ENCODE peak calls at places on chromosomes 3 and 15, in eight cellular contexts. One of them, this sample, is unnamed.
A peak's percentile ranks its signal among the peaks of the same experiment; 100 is the strongest.

GRCh38 chr15:60026555-60026954 is 22.4 kb downstream of the FOXB1 start:
- DNase-seq in iris pigment epithelial cell: peak; percentile 37
- DNase-seq in cardiac fibroblast: no peak
- DNase-seq in CD4-positive, alpha-beta T cell: no peak
- DNase-seq in AG09319: no peak
- DNase-seq in ovary: peak; percentile 47
- DNase-seq in NCI-H2081: no peak
- DNase-seq in KBM-7: no peak
- DNase-seq in this sample: no peak

GRCh38 chr15:39248204-39248603 is 332.7 kb upstream of the THBS1 start:
- DNase-seq in KBM-7: no peak
- DNase-seq in ovary: no peak
- DNase-seq in iris pigment epithelial cell: peak; percentile 81
- DNase-seq in NCI-H2081: no peak
- DNase-seq in CD4-positive, alpha-beta T cell: no peak
- DNase-seq in AG09319: peak; percentile 63
- DNase-seq in cardiac fibroblast: peak; percentile 96
- DNase-seq in this sample: no peak

GRCh38 chr15:99249270-99249817 is at the start of gene TTC23:
- DNase-seq in KBM-7: no peak
- DNase-seq in NCI-H2081: no peak
- DNase-seq in iris pigment epithelial cell: peak; percentile 92
- DNase-seq in CD4-positive, alpha-beta T cell: no peak
- DNase-seq in cardiac fibroblast: peak; percentile 91
- DNase-seq in AG09319: peak; percentile 56
- DNase-seq in ovary: no peak
- DNase-seq in this sample: peak; percentile 55

GRCh38 chr15:29278436-29279099 is 8.9 kb upstream of the NSMCE3 start:
- DNase-seq in NCI-H2081: no peak
- DNase-seq in CD4-positive, alpha-beta T cell: no peak
- DNase-seq in cardiac fibroblast: peak; percentile 55
- DNase-seq in KBM-7: no peak
- DNase-seq in AG09319: no peak
- DNase-seq in ovary: no peak
- DNase-seq in iris pigment epithelial cell: peak; percentile 60
- DNase-seq in this sample: peak; percentile 21

GRCh38 chr3:61899700-61900462 is 338.5 kb downstream of the PTPRG start:
- DNase-seq in cardiac fibroblast: no peak
- DNase-seq in ovary: no peak
- DNase-seq in KBM-7: no peak
- DNase-seq in NCI-H2081: no peak
- DNase-seq in AG09319: no peak
- DNase-seq in CD4-positive, alpha-beta T cell: no peak
- DNase-seq in iris pigment epithelial cell: no peak
- DNase-seq in this sample: no peak

GRCh38 chr15:75198560-75199346 is 2.9 kb upstream of the C15orf39 start:
- DNase-seq in KBM-7: peak; percentile 85
- DNase-seq in cardiac fibroblast: peak; percentile 35
- DNase-seq in iris pigment epithelial cell: peak; percentile 65
- DNase-seq in CD4-positive, alpha-beta T cell: no peak
- DNase-seq in AG09319: no peak
- DNase-seq in NCI-H2081: no peak
- DNase-seq in ovary: no peak
- DNase-seq in this sample: no peak

GRCh38 chr15:92714071-92714456 is 58.5 kb upstream of the FAM174B start:
- DNase-seq in iris pigment epithelial cell: peak; percentile 19
- DNase-seq in NCI-H2081: no peak
- DNase-seq in AG09319: no peak
- DNase-seq in ovary: no peak
- DNase-seq in CD4-positive, alpha-beta T cell: no peak
- DNase-seq in cardiac fibroblast: peak; percentile 38
- DNase-seq in KBM-7: peak; percentile 27
- DNase-seq in this sample: no peak

GRCh38 chr15:76553102-76553501 is 216.5 kb downstream of the ISL2 start:
- DNase-seq in iris pigment epithelial cell: no peak
- DNase-seq in ovary: no peak
- DNase-seq in CD4-positive, alpha-beta T cell: no peak
- DNase-seq in AG09319: no peak
- DNase-seq in NCI-H2081: no peak
- DNase-seq in cardiac fibroblast: no peak
- DNase-seq in KBM-7: no peak
- DNase-seq in this sample: no peak

GRCh38 chr3:111872948-111873347 is 13.9 kb downstream of the PHLDB2 start:
- DNase-seq in NCI-H2081: no peak
- DNase-seq in iris pigment epithelial cell: no peak
- DNase-seq in KBM-7: no peak
- DNase-seq in AG09319: no peak
- DNase-seq in CD4-positive, alpha-beta T cell: no peak
- DNase-seq in cardiac fibroblast: no peak
- DNase-seq in ovary: no peak
- DNase-seq in this sample: no peak

GRCh38 chr3:182241777-182242556 is 530.2 kb downstream of the SOX2 start:
- DNase-seq in NCI-H2081: no peak
- DNase-seq in ovary: peak; percentile 70
- DNase-seq in CD4-positive, alpha-beta T cell: no peak
- DNase-seq in KBM-7: no peak
- DNase-seq in cardiac fibroblast: peak; percentile 3
- DNase-seq in AG09319: no peak
- DNase-seq in iris pigment epithelial cell: peak; percentile 41
- DNase-seq in this sample: no peak

GRCh38 chr3:22685598-22685997 is 517.5 kb upstream of the UBE2E2 start:
- DNase-seq in CD4-positive, alpha-beta T cell: no peak
- DNase-seq in iris pigment epithelial cell: peak; percentile 17
- DNase-seq in ovary: no peak
- DNase-seq in NCI-H2081: no peak
- DNase-seq in AG09319: no peak
- DNase-seq in KBM-7: no peak
- DNase-seq in cardiac fibroblast: peak; percentile 15
- DNase-seq in this sample: no peak

GRCh38 chr3:38792983-38793382 is 23.0 kb downstream of the SCN10A start:
- DNase-seq in NCI-H2081: no peak
- DNase-seq in ovary: no peak
- DNase-seq in iris pigment epithelial cell: no peak
- DNase-seq in AG09319: no peak
- DNase-seq in CD4-positive, alpha-beta T cell: no peak
- DNase-seq in KBM-7: no peak
- DNase-seq in cardiac fibroblast: no peak
- DNase-seq in this sample: no peak

GRCh38 chr15:99492716-99493115 is 73.1 kb upstream of the MEF2A start:
- DNase-seq in AG09319: no peak
- DNase-seq in iris pigment epithelial cell: no peak
- DNase-seq in KBM-7: no peak
- DNase-seq in NCI-H2081: no peak
- DNase-seq in CD4-positive, alpha-beta T cell: no peak
- DNase-seq in ovary: no peak
- DNase-seq in cardiac fibroblast: no peak
- DNase-seq in this sample: no peak

GRCh38 chr3:150022406-150023238 is 51.9 kb upstream of the PFN2 start:
- DNase-seq in ovary: no peak
- DNase-seq in KBM-7: no peak
- DNase-seq in NCI-H2081: peak; percentile 20
- DNase-seq in AG09319: no peak
- DNase-seq in CD4-positive, alpha-beta T cell: no peak
- DNase-seq in cardiac fibroblast: peak; percentile 55
- DNase-seq in iris pigment epithelial cell: no peak
- DNase-seq in this sample: no peak

GRCh38 chr3:49750056-49750455 is 26.3 kb upstream of the GMPPB start:
- DNase-seq in CD4-positive, alpha-beta T cell: no peak
- DNase-seq in cardiac fibroblast: no peak
- DNase-seq in iris pigment epithelial cell: peak; percentile 29
- DNase-seq in KBM-7: no peak
- DNase-seq in ovary: no peak
- DNase-seq in NCI-H2081: no peak
- DNase-seq in AG09319: no peak
- DNase-seq in this sample: no peak

GRCh38 chr3:15499536-15499935 is 22.0 kb downstream of the COLQ start:
- DNase-seq in ovary: no peak
- DNase-seq in cardiac fibroblast: no peak
- DNase-seq in NCI-H2081: no peak
- DNase-seq in iris pigment epithelial cell: peak; percentile 28
- DNase-seq in CD4-positive, alpha-beta T cell: no peak
- DNase-seq in KBM-7: no peak
- DNase-seq in AG09319: no peak
- DNase-seq in this sample: no peak

GRCh38 chr3:140449591-140450256 is 228.1 kb upstream of the TRIM42 start:
- DNase-seq in KBM-7: no peak
- DNase-seq in CD4-positive, alpha-beta T cell: no peak
- DNase-seq in iris pigment epithelial cell: no peak
- DNase-seq in cardiac fibroblast: no peak
- DNase-seq in NCI-H2081: no peak
- DNase-seq in AG09319: no peak
- DNase-seq in ovary: no peak
- DNase-seq in this sample: no peak

GRCh38 chr3:108804437-108804836 is 18.1 kb upstream of the TRAT1 start:
- DNase-seq in cardiac fibroblast: no peak
- DNase-seq in iris pigment epithelial cell: peak; percentile 32
- DNase-seq in AG09319: no peak
- DNase-seq in NCI-H2081: no peak
- DNase-seq in KBM-7: no peak
- DNase-seq in CD4-positive, alpha-beta T cell: no peak
- DNase-seq in ovary: no peak
- DNase-seq in this sample: no peak

GRCh38 chr15:67185621-67186225 is 68.7 kb downstream of the AAGAB start:
- DNase-seq in AG09319: no peak
- DNase-seq in iris pigment epithelial cell: peak; percentile 70
- DNase-seq in ovary: no peak
- DNase-seq in NCI-H2081: no peak
- DNase-seq in cardiac fibroblast: peak; percentile 53
- DNase-seq in KBM-7: peak; percentile 82
- DNase-seq in CD4-positive, alpha-beta T cell: no peak
- DNase-seq in this sample: no peak

GRCh38 chr3:139251529-139251928 is 92.3 kb upstream of the MRPS22 start:
- DNase-seq in CD4-positive, alpha-beta T cell: no peak
- DNase-seq in cardiac fibroblast: peak; percentile 8
- DNase-seq in AG09319: no peak
- DNase-seq in KBM-7: no peak
- DNase-seq in iris pigment epithelial cell: no peak
- DNase-seq in NCI-H2081: no peak
- DNase-seq in ovary: peak; percentile 66
- DNase-seq in this sample: no peak

GRCh38 chr15:101660005-101660404 is 7.8 kb upstream of the TM2D3 start:
- DNase-seq in NCI-H2081: no peak
- DNase-seq in ovary: no peak
- DNase-seq in KBM-7: no peak
- DNase-seq in iris pigment epithelial cell: no peak
- DNase-seq in CD4-positive, alpha-beta T cell: no peak
- DNase-seq in AG09319: no peak
- DNase-seq in cardiac fibroblast: no peak
- DNase-seq in this sample: no peak

GRCh38 chr3:13023251-13024055 is 49.8 kb downstream of the IQSEC1 start:
- DNase-seq in AG09319: no peak
- DNase-seq in NCI-H2081: no peak
- DNase-seq in KBM-7: no peak
- DNase-seq in iris pigment epithelial cell: no peak
- DNase-seq in ovary: no peak
- DNase-seq in CD4-positive, alpha-beta T cell: no peak
- DNase-seq in cardiac fibroblast: peak; percentile 75
- DNase-seq in this sample: no peak

GRCh38 chr15:52343831-52344230 is 48.2 kb upstream of the MYO5C start:
- DNase-seq in iris pigment epithelial cell: peak; percentile 77
- DNase-seq in ovary: no peak
- DNase-seq in AG09319: no peak
- DNase-seq in CD4-positive, alpha-beta T cell: no peak
- DNase-seq in KBM-7: no peak
- DNase-seq in cardiac fibroblast: peak; percentile 57
- DNase-seq in NCI-H2081: no peak
- DNase-seq in this sample: no peak

GRCh38 chr3:104635872-104636580 is 730.7 kb upstream of the ALCAM start:
- DNase-seq in cardiac fibroblast: no peak
- DNase-seq in CD4-positive, alpha-beta T cell: no peak
- DNase-seq in AG09319: no peak
- DNase-seq in ovary: no peak
- DNase-seq in NCI-H2081: no peak
- DNase-seq in KBM-7: no peak
- DNase-seq in iris pigment epithelial cell: no peak
- DNase-seq in this sample: no peak

GRCh38 chr15:99438691-99439523 is 126.9 kb upstream of the MEF2A start:
- DNase-seq in ovary: peak; percentile 71
- DNase-seq in cardiac fibroblast: no peak
- DNase-seq in KBM-7: no peak
- DNase-seq in CD4-positive, alpha-beta T cell: no peak
- DNase-seq in NCI-H2081: no peak
- DNase-seq in AG09319: no peak
- DNase-seq in iris pigment epithelial cell: peak; percentile 36
- DNase-seq in this sample: no peak

GRCh38 chr3:69081583-69082262 is 1.6 kb upstream of the UBA3 start:
- DNase-seq in KBM-7: peak; percentile 30
- DNase-seq in CD4-positive, alpha-beta T cell: no peak
- DNase-seq in iris pigment epithelial cell: peak; percentile 86
- DNase-seq in cardiac fibroblast: no peak
- DNase-seq in NCI-H2081: no peak
- DNase-seq in AG09319: no peak
- DNase-seq in ovary: no peak
- DNase-seq in this sample: no peak

GRCh38 chr15:28096720-28097431 is 2.2 kb downstream of the OCA2 start:
- DNase-seq in NCI-H2081: no peak
- DNase-seq in AG09319: no peak
- DNase-seq in cardiac fibroblast: no peak
- DNase-seq in iris pigment epithelial cell: no peak
- DNase-seq in KBM-7: no peak
- DNase-seq in ovary: no peak
- DNase-seq in CD4-positive, alpha-beta T cell: no peak
- DNase-seq in this sample: no peak

GRCh38 chr3:142846779-142847577 is 41.9 kb downstream of the PCOLCE2 start:
- DNase-seq in KBM-7: no peak
- DNase-seq in CD4-positive, alpha-beta T cell: no peak
- DNase-seq in NCI-H2081: no peak
- DNase-seq in ovary: no peak
- DNase-seq in iris pigment epithelial cell: no peak
- DNase-seq in AG09319: no peak
- DNase-seq in cardiac fibroblast: no peak
- DNase-seq in this sample: no peak

GRCh38 chr3:18843930-18844329 is 304.4 kb upstream of the KCNH8 start:
- DNase-seq in CD4-positive, alpha-beta T cell: no peak
- DNase-seq in iris pigment epithelial cell: no peak
- DNase-seq in NCI-H2081: no peak
- DNase-seq in KBM-7: no peak
- DNase-seq in ovary: no peak
- DNase-seq in cardiac fibroblast: no peak
- DNase-seq in AG09319: no peak
- DNase-seq in this sample: no peak

GRCh38 chr15:49187537-49188245 is 17.6 kb downstream of the GALK2 start:
- DNase-seq in ovary: no peak
- DNase-seq in KBM-7: no peak
- DNase-seq in CD4-positive, alpha-beta T cell: no peak
- DNase-seq in NCI-H2081: no peak
- DNase-seq in cardiac fibroblast: peak; percentile 52
- DNase-seq in AG09319: no peak
- DNase-seq in iris pigment epithelial cell: peak; percentile 57
- DNase-seq in this sample: no peak

GRCh38 chr15:38670142-38671002 is 105.8 kb upstream of the RASGRP1 start:
- DNase-seq in CD4-positive, alpha-beta T cell: peak; percentile 59
- DNase-seq in AG09319: no peak
- DNase-seq in ovary: no peak
- DNase-seq in KBM-7: no peak
- DNase-seq in NCI-H2081: no peak
- DNase-seq in iris pigment epithelial cell: no peak
- DNase-seq in cardiac fibroblast: peak; percentile 15
- DNase-seq in this sample: no peak